ENCODE peak calls at places on chromosomes 3 and 15, in seven cellular contexts. G is DMS 273 treated with DMSO at 0.1 percent for 48 hours; Z is upper lobe of left lung; D is stimulated activated CD8-positive, alpha-beta memory T cell treated with anti-CD3 and anti-CD28 coated beads, Interleukin-15, amount 100 ng/mL, for 24 hours; F is GM13977; B is NCI-H1694; E is H54. W is an unnamed sample.

GRCh38 chr15:40637221-40637745 is 43.2 kb downstream of the KNL1 start:
- DNase-seq in G (no peak), Z (no peak), D (no peak), F (no peak), B (no peak), E (no peak), W (no peak)

GRCh38 chr3:129576514-129577345 is 29.7 kb downstream of the PLXND1 start:
- DNase-seq in G (no peak), Z (no peak), D (peak; percentile 18), F (peak; percentile 67), B (peak; percentile 41), E (no peak), W (no peak)

GRCh38 chr15:42159381-42160015 is 3.1 kb upstream of the PLA2G4F start:
- DNase-seq in G (no peak), Z (no peak), D (no peak), F (no peak), B (peak; percentile 14), E (no peak), W (no peak)

GRCh38 chr3:152073267-152073666 is 195.5 kb upstream of the MBNL1 start:
- DNase-seq in G (no peak), Z (no peak), D (no peak), F (no peak), B (no peak), E (no peak), W (no peak)

GRCh38 chr3:5071061-5071460 is 51.0 kb upstream of the ARL8B start:
- DNase-seq in G (no peak), Z (no peak), D (no peak), F (no peak), B (no peak), E (no peak), W (no peak)

GRCh38 chr3:149752788-149753136 is 473 bp upstream of the COMMD2 start:
- DNase-seq in G (no peak), Z (no peak), D (no peak), F (no peak), B (no peak), E (no peak), W (no peak)

GRCh38 chr3:124834723-124835718 is 52.1 kb downstream of the ITGB5 start:
- DNase-seq in G (peak; percentile 94), Z (peak; percentile 29), D (no peak), F (peak; percentile 71), B (peak; percentile 62), E (no peak), W (peak; percentile 48)

GRCh38 chr15:49423021-49423420 is at the start of gene FGF7:
- DNase-seq in G (no peak), Z (no peak), D (no peak), F (no peak), B (no peak), E (no peak), W (no peak)

GRCh38 chr15:65569728-65570127 is 39.5 kb downstream of the HACD3 start:
- DNase-seq in G (no peak), Z (no peak), D (no peak), F (no peak), B (no peak), E (no peak), W (no peak)

GRCh38 chr15:99105516-99106341 is 849 bp downstream of the SYNM start:
- DNase-seq in G (peak; percentile 31), Z (peak; percentile 91), D (no peak), F (peak; percentile 74), B (peak; percentile 2), E (no peak), W (peak; percentile 63)

GRCh38 chr3:62817678-62818077 is 57.5 kb downstream of the CADPS start:
- DNase-seq in G (no peak), Z (no peak), D (no peak), F (no peak), B (no peak), E (no peak), W (no peak)

GRCh38 chr15:52706091-52706490 is 26.9 kb upstream of the ATOSA start:
- DNase-seq in G (no peak), Z (no peak), D (no peak), F (no peak), B (no peak), E (no peak), W (no peak)

GRCh38 chr15:22980189-22981136 is at the start of gene CYFIP1:
- DNase-seq in G (no peak), Z (peak; percentile 95), D (no peak), F (peak; percentile 90), B (no peak), E (peak; percentile 94), W (peak; percentile 61)

GRCh38 chr15:31372635-31373091 is 46.0 kb downstream of the KLF13 start:
- DNase-seq in G (peak; percentile 65), Z (no peak), D (no peak), F (no peak), B (no peak), E (no peak), W (no peak)

GRCh38 chr3:21755896-21756295 is 4.9 kb upstream of the ZNF385D start:
- DNase-seq in G (no peak), Z (no peak), D (no peak), F (no peak), B (no peak), E (no peak), W (no peak)

GRCh38 chr15:92316586-92317295 is 76.9 kb upstream of the ST8SIA2 start:
- DNase-seq in G (no peak), Z (no peak), D (no peak), F (no peak), B (no peak), E (no peak), W (no peak)

GRCh38 chr15:48336940-48337339 is 5.7 kb downstream of the DUT start:
- DNase-seq in G (no peak), Z (no peak), D (no peak), F (no peak), B (no peak), E (no peak), W (no peak)

GRCh38 chr15:91465086-91465485 is 365.0 kb downstream of the SV2B start:
- DNase-seq in G (no peak), Z (no peak), D (no peak), F (no peak), B (no peak), E (no peak), W (no peak)

GRCh38 chr15:91424001-91424400 is 323.9 kb downstream of the SV2B start:
- DNase-seq in G (no peak), Z (no peak), D (no peak), F (no peak), B (no peak), E (no peak), W (no peak)

GRCh38 chr15:70538278-70538677 is 225.1 kb downstream of the UACA start:
- DNase-seq in G (no peak), Z (no peak), D (no peak), F (no peak), B (no peak), E (peak; percentile 14), W (no peak)

GRCh38 chr15:49904296-49904695 is 214.7 kb downstream of the ATP8B4 start:
- DNase-seq in G (no peak), Z (no peak), D (no peak), F (no peak), B (no peak), E (no peak), W (no peak)

GRCh38 chr15:89469331-89470107 is 26.9 kb downstream of the RHCG start:
- DNase-seq in G (peak; percentile 26), Z (no peak), D (no peak), F (no peak), B (peak; percentile 86), E (no peak), W (no peak)

GRCh38 chr3:5056005-5056391 is 66.1 kb upstream of the ARL8B start:
- DNase-seq in G (no peak), Z (no peak), D (no peak), F (no peak), B (no peak), E (no peak), W (no peak)

GRCh38 chr15:53808058-53808703 is 48.7 kb upstream of the WDR72 start:
- DNase-seq in G (no peak), Z (no peak), D (no peak), F (peak; percentile 7), B (no peak), E (no peak), W (no peak)

GRCh38 chr15:28889346-28889745 is 3.6 kb downstream of the APBA2 start:
- DNase-seq in G (peak; percentile 14), Z (no peak), D (no peak), F (no peak), B (no peak), E (no peak), W (no peak)

W was measured in mesothelial cell of epicardium.